ENCODE peak calls at places on chromosomes 4 and X, in five cellular contexts. One of them, this sample, is unnamed.

GRCh38 chr4:108043536-108043935 is 53.8 kb downstream of the HADH start:
- DNase-seq in fibroblast of pulmonary artery: no peak
- DNase-seq in cardiac muscle cell: no peak
- DNase-seq in right lobe of liver: no peak
- DNase-seq in A549: no peak
- DNase-seq in this sample: no peak

GRCh38 chr4:108247511-108248088 is 78.9 kb upstream of the LEF1 start:
- DNase-seq in A549: no peak
- DNase-seq in fibroblast of pulmonary artery: no peak
- DNase-seq in right lobe of liver: no peak
- DNase-seq in cardiac muscle cell: no peak
- DNase-seq in this sample: no peak

GRCh38 chrX:39729834-39730670 is 367.7 kb downstream of the BCOR start:
- DNase-seq in A549: no peak
- DNase-seq in cardiac muscle cell: no peak
- DNase-seq in right lobe of liver: no peak
- DNase-seq in fibroblast of pulmonary artery: no peak
- DNase-seq in this sample: no peak

GRCh38 chrX:153366119-153366518 is 32.2 kb downstream of the ZNF275 start:
- DNase-seq in cardiac muscle cell: no peak
- DNase-seq in A549: no peak
- DNase-seq in fibroblast of pulmonary artery: no peak
- DNase-seq in right lobe of liver: no peak
- DNase-seq in this sample: no peak

GRCh38 chrX:79570524-79571240 is 203.5 kb upstream of the ITM2A start:
- DNase-seq in fibroblast of pulmonary artery: no peak
- DNase-seq in right lobe of liver: no peak
- DNase-seq in cardiac muscle cell: no peak
- DNase-seq in A549: no peak
- DNase-seq in this sample: no peak

GRCh38 chrX:150357790-150358189 is 5.3 kb upstream of the MAMLD1 start:
- DNase-seq in fibroblast of pulmonary artery: no peak
- DNase-seq in A549: no peak
- DNase-seq in cardiac muscle cell: no peak
- DNase-seq in right lobe of liver: no peak
- DNase-seq in this sample: no peak

GRCh38 chr4:85039526-85039925 is 73.0 kb upstream of the WDFY3 start:
- DNase-seq in A549: peak; percentile 54
- DNase-seq in right lobe of liver: no peak
- DNase-seq in fibroblast of pulmonary artery: peak; percentile 61
- DNase-seq in cardiac muscle cell: peak; percentile 67
- DNase-seq in this sample: no peak

GRCh38 chr4:88618782-88619485 is 26.7 kb downstream of the HERC3 start:
- DNase-seq in fibroblast of pulmonary artery: no peak
- DNase-seq in A549: no peak
- DNase-seq in cardiac muscle cell: no peak
- DNase-seq in right lobe of liver: no peak
- DNase-seq in this sample: no peak

GRCh38 chrX:139201924-139202323 is 328.6 kb upstream of the F9 start:
- DNase-seq in right lobe of liver: no peak
- DNase-seq in cardiac muscle cell: no peak
- DNase-seq in A549: no peak
- DNase-seq in fibroblast of pulmonary artery: no peak
- DNase-seq in this sample: no peak

GRCh38 chrX:45850775-45851433 is 650.2 kb upstream of the DIPK2B start:
- DNase-seq in A549: peak; percentile 52
- DNase-seq in right lobe of liver: no peak
- DNase-seq in fibroblast of pulmonary artery: peak; percentile 27
- DNase-seq in cardiac muscle cell: peak; percentile 42
- DNase-seq in this sample: no peak

GRCh38 chrX:10514891-10515290 is 105.5 kb downstream of the MID1 start:
- DNase-seq in cardiac muscle cell: peak; percentile 48
- DNase-seq in A549: no peak
- DNase-seq in right lobe of liver: no peak
- DNase-seq in fibroblast of pulmonary artery: peak; percentile 53
- DNase-seq in this sample: no peak

GRCh38 chr4:147511005-147511660 is 30.2 kb downstream of the EDNRA start:
- DNase-seq in A549: no peak
- DNase-seq in right lobe of liver: no peak
- DNase-seq in fibroblast of pulmonary artery: no peak
- DNase-seq in cardiac muscle cell: no peak
- DNase-seq in this sample: no peak

GRCh38 chrX:24334473-24334872 is 20.6 kb upstream of the SUPT20HL2 start:
- DNase-seq in fibroblast of pulmonary artery: no peak
- DNase-seq in cardiac muscle cell: no peak
- DNase-seq in right lobe of liver: no peak
- DNase-seq in A549: no peak
- DNase-seq in this sample: no peak

GRCh38 chr4:172996571-172997216 is 171.9 kb upstream of the GALNT7 start:
- DNase-seq in right lobe of liver: no peak
- DNase-seq in cardiac muscle cell: peak; percentile 54
- DNase-seq in fibroblast of pulmonary artery: peak; percentile 80
- DNase-seq in A549: peak; percentile 42
- DNase-seq in this sample: no peak

GRCh38 chr4:144787365-144788263 is 141.7 kb downstream of the HHIP start:
- DNase-seq in right lobe of liver: no peak
- DNase-seq in cardiac muscle cell: peak; percentile 63
- DNase-seq in fibroblast of pulmonary artery: peak; percentile 71
- DNase-seq in A549: peak; percentile 47
- DNase-seq in this sample: no peak

GRCh38 chr4:154911097-154911496 is 130.0 kb downstream of the RBM46 start:
- DNase-seq in fibroblast of pulmonary artery: peak; percentile 11
- DNase-seq in cardiac muscle cell: no peak
- DNase-seq in right lobe of liver: no peak
- DNase-seq in A549: peak; percentile 1
- DNase-seq in this sample: no peak

GRCh38 chrX:129934461-129934860 is 28.5 kb downstream of the UTP14A start:
- DNase-seq in cardiac muscle cell: no peak
- DNase-seq in A549: no peak
- DNase-seq in fibroblast of pulmonary artery: no peak
- DNase-seq in right lobe of liver: no peak
- DNase-seq in this sample: no peak

GRCh38 chr4:55554453-55555030 is 7.8 kb upstream of the CLOCK start:
- DNase-seq in A549: peak; percentile 37
- DNase-seq in cardiac muscle cell: peak; percentile 71
- DNase-seq in right lobe of liver: no peak
- DNase-seq in fibroblast of pulmonary artery: peak; percentile 79
- DNase-seq in this sample: no peak

GRCh38 chr4:183100827-183101226 is 1.8 kb downstream of the WWC2 start:
- DNase-seq in right lobe of liver: no peak
- DNase-seq in A549: peak; percentile 14
- DNase-seq in fibroblast of pulmonary artery: no peak
- DNase-seq in cardiac muscle cell: no peak
- DNase-seq in this sample: no peak

GRCh38 chr4:6263541-6264540 is 5.8 kb upstream of the WFS1 start:
- DNase-seq in right lobe of liver: peak; percentile 69
- DNase-seq in fibroblast of pulmonary artery: peak; percentile 75
- DNase-seq in cardiac muscle cell: peak; percentile 75
- DNase-seq in A549: peak; percentile 43
- DNase-seq in this sample: peak; percentile 38

GRCh38 chr4:188976644-188977115 is 837.4 kb downstream of the TRIML1 start:
- DNase-seq in A549: peak; percentile 36
- DNase-seq in cardiac muscle cell: no peak
- DNase-seq in fibroblast of pulmonary artery: peak; percentile 21
- DNase-seq in right lobe of liver: no peak
- DNase-seq in this sample: no peak

GRCh38 chr4:111631157-111631999 is 513.9 kb upstream of the FAM241A start:
- DNase-seq in A549: no peak
- DNase-seq in cardiac muscle cell: peak; percentile 35
- DNase-seq in fibroblast of pulmonary artery: peak; percentile 37
- DNase-seq in right lobe of liver: no peak
- DNase-seq in this sample: no peak

GRCh38 chr4:61783050-61783449 is 582.9 kb downstream of the ADGRL3 start:
- DNase-seq in A549: no peak
- DNase-seq in fibroblast of pulmonary artery: no peak
- DNase-seq in right lobe of liver: no peak
- DNase-seq in cardiac muscle cell: no peak
- DNase-seq in this sample: no peak

GRCh38 chr4:71634364-71634763 is 149.5 kb downstream of the GC start:
- DNase-seq in fibroblast of pulmonary artery: no peak
- DNase-seq in right lobe of liver: no peak
- DNase-seq in A549: no peak
- DNase-seq in cardiac muscle cell: no peak
- DNase-seq in this sample: no peak

GRCh38 chr4:71639380-71639779 is 144.5 kb downstream of the GC start:
- DNase-seq in A549: peak; percentile 1
- DNase-seq in cardiac muscle cell: no peak
- DNase-seq in right lobe of liver: no peak
- DNase-seq in fibroblast of pulmonary artery: no peak
- DNase-seq in this sample: no peak

GRCh38 chr4:71630783-71631182 is 153.1 kb downstream of the GC start:
- DNase-seq in fibroblast of pulmonary artery: no peak
- DNase-seq in cardiac muscle cell: no peak
- DNase-seq in right lobe of liver: no peak
- DNase-seq in A549: no peak
- DNase-seq in this sample: no peak

DNA sequence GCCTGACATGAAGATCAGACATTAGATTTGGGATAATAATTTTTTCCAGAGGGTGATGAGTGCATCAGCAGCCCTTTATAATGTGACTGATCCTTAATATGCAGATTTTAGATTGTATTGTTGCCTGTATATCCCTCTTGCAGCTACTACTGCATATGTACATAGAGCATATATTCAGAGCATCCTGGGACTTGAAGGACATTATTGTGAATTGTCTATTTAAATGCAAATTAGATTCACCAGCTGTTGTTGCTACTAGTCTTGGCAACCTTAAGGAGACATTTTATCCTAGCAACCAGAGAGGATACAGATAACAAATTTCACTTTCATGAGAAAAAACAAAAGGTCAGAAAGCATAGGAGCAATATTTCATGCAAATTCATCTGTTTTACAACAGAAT is 148.8 kb downstream of the GC start:
- DNase-seq in right lobe of liver: no peak
- DNase-seq in fibroblast of pulmonary artery: peak; percentile 0
- DNase-seq in cardiac muscle cell: peak; percentile 1
- DNase-seq in A549: no peak
- DNase-seq in this sample: no peak
- H3K4me3 ChIP-seq in right lobe of liver: no peak overlapping the region
- H3K4me3 ChIP-seq in fibroblast of pulmonary artery: no peak overlapping the region
- H3K4me3 ChIP-seq in cardiac muscle cell: no peak overlapping the region
- H3K4me3 ChIP-seq in A549: no peak overlapping the region
- H3K4me3 ChIP-seq in this sample: no peak overlapping the region

GRCh38 chrX:74925210-74926088 is at the start of gene NEXMIF:
- DNase-seq in right lobe of liver: peak; percentile 39
- DNase-seq in A549: peak; percentile 36
- DNase-seq in cardiac muscle cell: peak; percentile 23
- DNase-seq in fibroblast of pulmonary artery: peak; percentile 7
- DNase-seq in this sample: no peak

GRCh38 chrX:74923942-74924448 is 1.3 kb downstream of the NEXMIF start:
- DNase-seq in fibroblast of pulmonary artery: peak; percentile 4
- DNase-seq in cardiac muscle cell: peak; percentile 26
- DNase-seq in A549: no peak
- DNase-seq in right lobe of liver: no peak
- DNase-seq in this sample: peak; percentile 8

GRCh38 chrX:74924449-74925209 is 623 bp downstream of the NEXMIF start:
- DNase-seq in A549: peak; percentile 19
- DNase-seq in fibroblast of pulmonary artery: peak; percentile 2
- DNase-seq in right lobe of liver: peak; percentile 33
- DNase-seq in cardiac muscle cell: peak; percentile 25
- DNase-seq in this sample: peak; percentile 17

GRCh38 chrX:74922922-74923321 is 2.3 kb downstream of the NEXMIF start:
- DNase-seq in fibroblast of pulmonary artery: no peak
- DNase-seq in A549: no peak
- DNase-seq in cardiac muscle cell: no peak
- DNase-seq in right lobe of liver: no peak
- DNase-seq in this sample: no peak
- TF ChIP-seq CTCF in fibroblast of pulmonary artery: no peak
- TF ChIP-seq CTCF in A549: no peak
- TF ChIP-seq CTCF in cardiac muscle cell: no peak
- TF ChIP-seq CTCF in right lobe of liver: no peak
- TF ChIP-seq CTCF in this sample: no peak

GRCh38 chr4:41207330-41207831 is 7.0 kb downstream of the APBB2 start:
- DNase-seq in right lobe of liver: no peak
- DNase-seq in fibroblast of pulmonary artery: peak; percentile 72
- DNase-seq in cardiac muscle cell: peak; percentile 78
- DNase-seq in A549: no peak
- DNase-seq in this sample: no peak

GRCh38 chr4:41205854-41206460 is 8.4 kb downstream of the APBB2 start:
- DNase-seq in cardiac muscle cell: no peak
- DNase-seq in fibroblast of pulmonary artery: no peak
- DNase-seq in A549: no peak
- DNase-seq in right lobe of liver: no peak
- DNase-seq in this sample: no peak

GRCh38 chr4:41212221-41213203 is 1.8 kb downstream of the APBB2 start:
- DNase-seq in fibroblast of pulmonary artery: peak; percentile 85
- DNase-seq in A549: peak; percentile 69
- DNase-seq in right lobe of liver: peak; percentile 28
- DNase-seq in cardiac muscle cell: peak; percentile 85
- DNase-seq in this sample: peak; percentile 50

GRCh38 chr4:41209901-41210300 is 4.4 kb downstream of the APBB2 start:
- DNase-seq in cardiac muscle cell: no peak
- DNase-seq in fibroblast of pulmonary artery: no peak
- DNase-seq in A549: no peak
- DNase-seq in right lobe of liver: peak; percentile 32
- DNase-seq in this sample: no peak

DNA sequence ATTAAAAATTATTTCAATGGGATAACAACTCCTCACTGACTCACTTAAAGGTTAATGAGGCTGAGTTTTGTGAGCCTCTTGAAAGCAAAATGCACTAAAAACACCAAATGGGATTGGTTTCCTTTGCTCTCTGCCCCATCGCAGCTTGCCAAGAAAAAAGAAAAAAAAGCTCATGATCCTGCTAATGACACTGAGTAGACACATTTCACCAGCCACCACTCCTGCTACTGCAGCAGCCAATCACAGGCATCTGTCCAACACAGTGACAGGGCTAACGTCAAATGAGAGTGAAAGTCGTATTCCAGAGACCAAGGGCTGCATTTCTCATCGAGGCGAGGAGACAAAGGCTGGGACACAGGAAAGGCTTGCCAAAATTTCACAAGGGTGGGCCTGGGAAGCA is 5.2 kb downstream of the APBB2 start:
- DNase-seq in cardiac muscle cell: peak; percentile 40
- DNase-seq in A549: no peak
- DNase-seq in right lobe of liver: peak; percentile 48
- DNase-seq in fibroblast of pulmonary artery: no peak
- DNase-seq in this sample: no peak
- H3K4me3 ChIP-seq in cardiac muscle cell: no peak overlapping the region
- H3K4me3 ChIP-seq in A549: no peak overlapping the region
- H3K4me3 ChIP-seq in right lobe of liver: no peak overlapping the region
- H3K4me3 ChIP-seq in fibroblast of pulmonary artery: no peak overlapping the region
- H3K4me3 ChIP-seq in this sample: no peak overlapping the region

DNA sequence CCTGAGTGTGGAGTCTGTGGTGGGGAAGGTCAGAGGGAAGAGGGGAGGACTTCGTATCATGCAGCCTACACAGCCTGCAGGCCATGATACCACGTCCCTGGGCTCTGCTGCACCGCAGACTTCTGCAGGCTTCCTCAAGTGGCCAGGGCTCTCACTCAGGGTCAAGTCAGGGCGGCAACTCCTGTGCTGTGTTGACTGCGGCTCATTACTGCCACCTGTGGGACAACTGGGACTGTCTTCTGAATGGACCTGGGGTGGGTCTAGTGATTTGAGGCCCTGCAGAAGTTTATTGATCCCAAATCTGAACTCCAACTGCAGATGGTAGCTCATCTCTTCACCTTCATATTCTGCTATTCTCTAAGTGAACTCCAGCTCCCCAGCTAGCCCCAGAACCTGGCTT is 167.1 kb downstream of the NSUN7 start:
- DNase-seq in right lobe of liver: no peak
- DNase-seq in cardiac muscle cell: peak; percentile 43
- DNase-seq in fibroblast of pulmonary artery: peak; percentile 23
- DNase-seq in A549: peak; percentile 38
- DNase-seq in this sample: peak; percentile 43
- TF ChIP-seq CTCF in right lobe of liver: peak; percentile 32
- TF ChIP-seq CTCF in cardiac muscle cell: peak; percentile 39
- TF ChIP-seq CTCF in fibroblast of pulmonary artery: peak; percentile 35
- TF ChIP-seq CTCF in A549: no peak
- TF ChIP-seq CTCF in this sample: no peak

GRCh38 chr4:153205757-153206156 is 1.5 kb downstream of the TRIM2 start:
- DNase-seq in right lobe of liver: no peak
- DNase-seq in fibroblast of pulmonary artery: no peak
- DNase-seq in cardiac muscle cell: peak; percentile 37
- DNase-seq in A549: no peak
- DNase-seq in this sample: no peak
- H3K4me3 ChIP-seq in right lobe of liver: no peak overlapping the region
- H3K4me3 ChIP-seq in fibroblast of pulmonary artery: no peak overlapping the region
- H3K4me3 ChIP-seq in cardiac muscle cell: no peak overlapping the region
- H3K4me3 ChIP-seq in A549: no peak overlapping the region
- H3K4me3 ChIP-seq in this sample: no peak overlapping the region

This sample was measured in heart right ventricle.